ENCODE peak calls at places on chromosomes 6 and 20, in four cellular contexts. One of them, this sample, is unnamed.

GRCh38 chr6:157494132-157494705 is 113.2 kb downstream of the ZDHHC14 start:
- DNase-seq in heart right ventricle: no peak
- DNase-seq in IMR-90: no peak
- DNase-seq in spleen: no peak
- DNase-seq in this sample: peak

GRCh38 chr6:11341867-11342266 is 109.4 kb upstream of the NEDD9 start:
- DNase-seq in heart right ventricle: no peak
- DNase-seq in spleen: no peak
- DNase-seq in IMR-90: peak
- DNase-seq in this sample: no peak

GRCh38 chr6:12232339-12232738 is 57.8 kb upstream of the EDN1 start:
- DNase-seq in IMR-90: peak
- DNase-seq in heart right ventricle: no peak
- DNase-seq in spleen: no peak
- DNase-seq in this sample: no peak

GRCh38 chr6:145964948-145965366 is 799 bp upstream of the SHPRH start:
- DNase-seq in heart right ventricle: no peak
- DNase-seq in spleen: no peak
- DNase-seq in IMR-90: no peak
- DNase-seq in this sample: no peak

GRCh38 chr20:50107086-50107645 is 5.8 kb downstream of the UBE2V1 start:
- DNase-seq in spleen: no peak
- DNase-seq in IMR-90: no peak
- DNase-seq in heart right ventricle: no peak
- DNase-seq in this sample: no peak

GRCh38 chr6:38708483-38708882 is 5.5 kb upstream of the GLO1 start:
- DNase-seq in heart right ventricle: no peak
- DNase-seq in IMR-90: no peak
- DNase-seq in spleen: no peak
- DNase-seq in this sample: no peak

GRCh38 chr6:44224978-44225330 is 1.6 kb downstream of the SLC29A1 start:
- DNase-seq in heart right ventricle: no peak
- DNase-seq in spleen: no peak
- DNase-seq in IMR-90: no peak
- DNase-seq in this sample: no peak

GRCh38 chr6:89254569-89254968 is 37.4 kb upstream of the GABRR1 start:
- DNase-seq in heart right ventricle: no peak
- DNase-seq in spleen: no peak
- DNase-seq in IMR-90: no peak
- DNase-seq in this sample: no peak

GRCh38 chr20:26163890-26164289 is 467.2 kb upstream of the ZNF337 start:
- DNase-seq in IMR-90: peak
- DNase-seq in spleen: no peak
- DNase-seq in heart right ventricle: no peak
- DNase-seq in this sample: peak

GRCh38 chr20:50980071-50980681 is 21.6 kb downstream of the MOCS3 start:
- DNase-seq in heart right ventricle: no peak
- DNase-seq in IMR-90: peak
- DNase-seq in spleen: no peak
- DNase-seq in this sample: peak

GRCh38 chr6:133128191-133128590 is 113.0 kb upstream of the EYA4 start:
- DNase-seq in heart right ventricle: no peak
- DNase-seq in spleen: no peak
- DNase-seq in IMR-90: peak
- DNase-seq in this sample: no peak

GRCh38 chr6:137903933-137904821 is 37.1 kb downstream of the TNFAIP3 start:
- DNase-seq in heart right ventricle: no peak
- DNase-seq in spleen: no peak
- DNase-seq in IMR-90: peak
- DNase-seq in this sample: no peak

GRCh38 chr20:49701313-49701731 is 12.4 kb downstream of the B4GALT5 start:
- DNase-seq in spleen: no peak
- DNase-seq in heart right ventricle: no peak
- DNase-seq in IMR-90: peak
- DNase-seq in this sample: no peak

GRCh38 chr6:127342946-127343752 is at the start of gene ECHDC1:
- DNase-seq in heart right ventricle: peak
- DNase-seq in spleen: peak
- DNase-seq in IMR-90: peak
- DNase-seq in this sample: no peak

GRCh38 chr6:41452763-41453162 is 93.4 kb upstream of the FOXP4 start:
- DNase-seq in IMR-90: no peak
- DNase-seq in heart right ventricle: no peak
- DNase-seq in spleen: peak
- DNase-seq in this sample: no peak

GRCh38 chr20:7463290-7463689 is 477.0 kb downstream of the HAO1 start:
- DNase-seq in spleen: no peak
- DNase-seq in heart right ventricle: no peak
- DNase-seq in IMR-90: no peak
- DNase-seq in this sample: no peak

GRCh38 chr6:193773-194310 is 98.4 kb upstream of the DUSP22 start:
- DNase-seq in heart right ventricle: no peak
- DNase-seq in spleen: no peak
- DNase-seq in IMR-90: no peak
- DNase-seq in this sample: no peak

GRCh38 chr6:26240157-26240980 is 124.6 kb upstream of the BTN3A2 start:
- DNase-seq in spleen: peak
- DNase-seq in heart right ventricle: peak
- DNase-seq in IMR-90: peak
- DNase-seq in this sample: peak

GRCh38 chr20:3808141-3808479 is 12.0 kb downstream of the CDC25B start:
- DNase-seq in IMR-90: peak
- DNase-seq in spleen: peak
- DNase-seq in heart right ventricle: peak
- DNase-seq in this sample: peak

GRCh38 chr6:41530476-41530875 is 15.7 kb upstream of the FOXP4 start:
- DNase-seq in spleen: no peak
- DNase-seq in IMR-90: no peak
- DNase-seq in heart right ventricle: no peak
- DNase-seq in this sample: no peak

GRCh38 chr6:105675715-105676397 is 273.0 kb upstream of the PREP start:
- DNase-seq in heart right ventricle: no peak
- DNase-seq in IMR-90: peak
- DNase-seq in spleen: no peak
- DNase-seq in this sample: peak

GRCh38 chr6:10621227-10621626 is 73.2 kb downstream of the C6orf52 start:
- DNase-seq in heart right ventricle: no peak
- DNase-seq in spleen: no peak
- DNase-seq in IMR-90: no peak
- DNase-seq in this sample: no peak

DNA sequence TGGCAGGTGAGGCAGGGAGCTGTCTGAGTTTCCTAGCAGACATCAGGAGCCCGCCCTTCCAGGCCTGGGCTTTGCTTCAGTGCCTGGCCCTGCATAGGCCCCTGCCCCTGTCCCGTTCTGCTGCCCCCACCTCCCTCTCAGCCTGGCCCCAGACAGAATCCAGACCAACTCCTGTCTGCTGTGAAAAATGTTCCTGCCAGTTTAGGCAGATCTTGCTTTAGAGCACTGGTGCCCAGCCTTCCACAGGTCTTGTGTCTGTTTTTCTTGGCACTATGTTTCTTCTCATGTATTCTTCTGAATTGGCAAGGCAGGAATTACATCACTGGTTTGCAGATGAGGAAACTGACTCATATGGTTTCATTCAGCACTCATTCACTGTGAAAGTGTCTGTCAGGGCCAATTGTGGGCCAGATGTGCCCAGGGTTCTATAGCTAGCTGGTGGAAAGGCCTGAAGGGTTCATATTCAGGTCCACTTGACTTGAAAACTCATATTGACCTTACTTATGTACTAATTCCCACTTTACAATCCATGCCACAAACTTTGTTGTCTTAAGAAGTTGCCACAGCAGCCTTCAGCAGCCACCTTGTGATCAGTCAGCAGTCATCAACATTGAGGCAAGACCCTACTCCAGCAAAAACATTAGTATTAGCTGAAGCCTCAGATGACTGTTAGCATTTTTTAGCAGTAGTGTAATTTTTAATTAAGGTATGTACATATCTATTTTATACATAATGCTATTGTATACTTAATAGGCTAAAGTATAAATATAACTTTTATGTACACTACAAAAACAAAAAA is 40.5 kb downstream of the HLA-F start:
- DNase-seq in spleen: no peak
- DNase-seq in IMR-90: peak
- DNase-seq in heart right ventricle: no peak
- DNase-seq in this sample: peak
- H3K4me3 ChIP-seq in spleen: no peak
- H3K4me3 ChIP-seq in IMR-90: no peak
- H3K4me3 ChIP-seq in heart right ventricle: no peak
- H3K4me3 ChIP-seq in this sample: no peak

GRCh38 chr6:28732052-28732451 is 191.7 kb downstream of the TRIM27 start:
- DNase-seq in IMR-90: no peak
- DNase-seq in heart right ventricle: no peak
- DNase-seq in spleen: no peak
- DNase-seq in this sample: no peak

GRCh38 chr6:28726569-28727309 is 197.0 kb downstream of the TRIM27 start:
- DNase-seq in spleen: no peak
- DNase-seq in IMR-90: no peak
- DNase-seq in heart right ventricle: no peak
- DNase-seq in this sample: no peak

GRCh38 chr6:28727559-28728211 is 196.1 kb downstream of the TRIM27 start:
- DNase-seq in heart right ventricle: no peak
- DNase-seq in spleen: no peak
- DNase-seq in IMR-90: no peak
- DNase-seq in this sample: no peak

GRCh38 chr6:28725890-28726348 is 197.9 kb downstream of the TRIM27 start:
- DNase-seq in spleen: no peak
- DNase-seq in heart right ventricle: no peak
- DNase-seq in IMR-90: peak
- DNase-seq in this sample: no peak

DNA sequence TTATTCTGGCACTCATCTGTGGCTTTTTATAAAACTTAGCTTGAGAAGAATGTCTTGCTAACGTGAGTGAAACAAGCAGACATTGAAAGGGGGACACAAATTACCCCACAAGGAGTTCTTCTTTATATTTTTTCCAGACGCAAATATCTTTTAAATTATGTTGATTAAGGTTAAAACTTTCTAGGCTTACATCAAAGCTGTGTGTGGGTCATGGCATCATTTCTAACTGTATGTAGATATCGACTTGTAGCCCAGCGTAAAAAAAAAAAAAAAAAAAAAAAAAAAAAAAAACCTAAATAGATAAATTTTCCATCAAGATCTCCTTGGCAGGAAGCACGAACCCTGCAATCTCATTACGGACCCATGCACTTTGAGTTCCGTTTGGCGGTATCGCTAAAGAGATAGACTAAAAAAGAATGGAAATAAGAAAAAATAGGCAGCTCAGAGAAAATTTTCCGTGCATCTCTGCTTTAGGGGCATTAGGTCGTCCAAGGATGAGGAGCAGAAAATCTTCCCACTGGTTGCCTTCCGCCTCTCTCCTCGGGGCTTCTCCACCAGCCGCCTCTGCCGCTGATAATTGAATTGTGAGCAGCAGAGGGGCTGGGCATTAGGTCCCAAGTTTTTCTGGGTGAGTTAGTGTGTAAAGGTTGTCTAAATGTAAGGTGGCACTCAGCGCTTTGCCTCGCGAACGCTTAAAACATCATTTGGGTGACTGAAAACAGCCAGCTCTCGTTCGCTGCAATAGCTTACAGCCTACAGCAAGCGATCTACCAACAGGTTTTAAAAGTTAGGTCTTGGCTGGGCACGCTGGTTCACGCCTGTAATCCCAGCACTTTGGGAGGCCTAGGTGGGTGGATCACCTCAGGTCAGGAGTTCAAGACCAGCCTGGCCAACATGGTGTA is 194.0 kb downstream of the TRIM27 start:
- DNase-seq in spleen: no peak
- DNase-seq in IMR-90: no peak
- DNase-seq in heart right ventricle: no peak
- DNase-seq in this sample: no peak
- H3K4me3 ChIP-seq in spleen: peak
- H3K4me3 ChIP-seq in IMR-90: peak
- H3K4me3 ChIP-seq in heart right ventricle: peak
- H3K4me3 ChIP-seq in this sample: peak

DNA sequence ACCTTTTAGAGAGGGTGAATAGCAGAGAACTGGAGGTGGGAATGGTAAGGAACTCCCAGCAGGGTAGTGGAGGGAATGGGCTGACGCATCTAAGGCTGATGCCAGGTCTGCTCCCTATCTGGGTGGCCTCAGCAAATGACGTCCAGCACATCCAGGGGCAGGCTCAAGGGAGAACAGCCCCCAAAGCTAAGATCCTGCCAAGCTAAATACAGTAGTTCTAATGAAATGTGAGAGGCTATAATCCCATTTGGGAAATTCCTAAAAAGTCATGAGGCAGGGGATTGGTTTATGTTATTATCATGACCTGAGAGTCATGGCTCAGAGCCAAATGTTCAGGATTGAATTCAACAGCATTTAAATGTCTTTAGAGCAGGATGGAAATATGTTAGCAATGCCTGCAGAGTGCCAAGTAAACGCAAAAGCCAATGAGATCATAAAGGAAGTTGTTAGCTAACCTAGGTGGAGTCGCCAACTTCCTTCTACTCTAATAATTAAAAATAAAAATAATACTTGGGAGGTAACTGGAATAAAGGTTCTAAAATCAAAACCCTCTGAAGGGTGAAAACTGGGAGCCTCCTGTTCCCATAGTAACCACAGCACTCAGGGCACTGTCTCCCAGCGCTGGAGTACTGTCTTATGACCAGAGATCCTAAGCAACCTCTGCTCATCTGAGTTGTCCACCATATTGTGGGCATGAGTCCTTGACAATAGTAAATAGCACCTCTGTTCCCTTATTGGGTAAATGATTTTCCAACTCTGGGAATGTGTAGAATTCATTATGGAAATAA is 34.8 kb downstream of the IYD start:
- DNase-seq in spleen: no peak
- DNase-seq in heart right ventricle: peak
- DNase-seq in IMR-90: peak
- DNase-seq in this sample: peak
- H3K4me3 ChIP-seq in spleen: no peak
- H3K4me3 ChIP-seq in heart right ventricle: no peak
- H3K4me3 ChIP-seq in IMR-90: no peak
- H3K4me3 ChIP-seq in this sample: no peak

DNA sequence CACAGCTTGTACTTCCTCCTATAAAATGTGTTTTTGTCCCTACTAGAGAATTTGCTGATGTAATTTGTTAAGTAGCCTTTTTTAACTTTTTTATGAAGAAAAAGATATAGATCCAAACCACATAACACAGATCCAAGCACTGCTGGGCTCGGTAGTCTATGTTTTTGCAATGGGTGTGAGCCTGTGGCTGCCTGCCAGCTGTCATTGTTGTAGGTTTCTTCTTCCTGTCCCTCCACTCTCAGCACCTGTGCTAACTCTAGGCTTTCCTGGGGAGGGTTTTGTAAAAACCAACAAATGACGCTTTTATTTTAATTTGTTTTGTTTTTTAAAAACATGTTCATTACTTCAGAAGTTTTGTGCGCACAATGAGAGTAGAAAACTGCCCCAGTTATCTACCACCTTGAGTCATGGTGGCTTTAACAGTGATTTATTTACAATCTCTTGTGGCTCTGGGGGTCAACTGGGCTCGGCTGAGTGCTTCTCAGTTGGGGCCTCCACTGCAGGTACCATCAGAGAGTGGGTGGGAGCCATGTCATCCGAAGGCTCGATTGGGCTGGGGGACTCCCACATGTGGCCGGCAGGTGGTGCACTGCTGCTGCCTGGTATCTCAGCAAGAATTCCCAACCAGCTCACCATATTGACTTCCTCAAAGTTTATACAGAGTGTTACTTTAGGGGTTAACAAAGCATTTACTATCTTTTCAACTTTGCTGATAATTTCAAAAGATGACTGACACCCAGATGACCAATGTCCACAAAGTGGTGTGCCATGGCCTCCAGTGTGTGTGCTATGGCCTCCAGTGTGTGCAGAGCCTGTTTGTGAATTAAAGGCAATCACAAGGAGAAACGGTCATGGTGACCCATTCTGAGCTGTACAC is 3.0 kb upstream of the CCR6 start:
- DNase-seq in IMR-90: no peak
- DNase-seq in spleen: no peak
- DNase-seq in heart right ventricle: no peak
- DNase-seq in this sample: no peak
- H3K4me3 ChIP-seq in IMR-90: no peak
- H3K4me3 ChIP-seq in spleen: no peak
- H3K4me3 ChIP-seq in heart right ventricle: no peak
- H3K4me3 ChIP-seq in this sample: no peak

This sample was measured in astrocyte of the cerebellum.